ENCODE peak calls at places on chromosome 6, in four cellular contexts. O, P, F and L are unnamed samples.

GRCh38 chr6:36377594-36377993 is 9.9 kb downstream of the ETV7 start:
- DNase-seq in P (no peak), F (no peak), O (no peak), L (no peak)

GRCh38 chr6:46932941-46933340 is 11.2 kb upstream of the ADGRF5 start:
- DNase-seq in O (peak; percentile 74), P (no peak), F (no peak), L (no peak)

GRCh38 chr6:86682297-86682696 is 255.0 kb upstream of the HTR1E start:
- DNase-seq in F (no peak), P (no peak), O (no peak), L (no peak)

GRCh38 chr6:130143709-130144108 is 79.0 kb downstream of the SAMD3 start:
- DNase-seq in O (peak; percentile 36), F (no peak), P (no peak), L (no peak)

GRCh38 chr6:160261991-160262718 is 3.5 kb upstream of the SLC22A2 start:
- DNase-seq in O (peak; percentile 22), F (no peak), P (no peak), L (peak; percentile 5)

GRCh38 chr6:165008971-165009370 is 300.4 kb downstream of the C6orf118 start:
- DNase-seq in P (no peak), F (no peak), O (no peak), L (no peak)

GRCh38 chr6:6881438-6882267 is 226.1 kb upstream of the RREB1 start:
- DNase-seq in F (no peak), O (no peak), P (no peak), L (no peak)

GRCh38 chr6:150617496-150618460 is 18.1 kb downstream of the PLEKHG1 start:
- DNase-seq in F (no peak), O (peak; percentile 18), P (no peak), L (peak; percentile 74)

GRCh38 chr6:138538390-138539031 is 39.2 kb upstream of the NHSL1 start:
- DNase-seq in F (no peak), P (peak; percentile 52), O (peak; percentile 17), L (no peak)

GRCh38 chr6:80132942-80133517 is 26.6 kb downstream of the BCKDHB start:
- DNase-seq in P (no peak), O (peak; percentile 80), F (peak; percentile 70), L (peak; percentile 80)

GRCh38 chr6:43328528-43328927 is 19.9 kb upstream of the CRIP3 start:
- DNase-seq in P (peak; percentile 38), O (no peak), F (no peak), L (peak; percentile 16)

GRCh38 chr6:167150815-167151557 is 6.8 kb downstream of the GPR31 start:
- DNase-seq in O (no peak), F (no peak), P (no peak), L (no peak)

GRCh38 chr6:113854531-113855499 is 2.3 kb upstream of the MARCKS start:
- DNase-seq in P (peak; percentile 79), F (peak; percentile 90), O (peak; percentile 70), L (peak; percentile 97)

GRCh38 chr6:40788661-40789111 is 201.5 kb upstream of the LRFN2 start:
- DNase-seq in F (no peak), P (no peak), O (no peak), L (no peak)

GRCh38 chr6:16403831-16404230 is 165.4 kb downstream of the GMPR start:
- DNase-seq in O (peak; percentile 32), F (no peak), P (no peak), L (peak; percentile 12)

GRCh38 chr6:52227495-52227894 is 16.8 kb downstream of the IL17F start:
- DNase-seq in F (no peak), O (no peak), P (no peak), L (no peak)

GRCh38 chr6:39865011-39865888 is 69.0 kb downstream of the MOCS1 start:
- DNase-seq in O (peak; percentile 81), P (peak; percentile 67), F (peak; percentile 82), L (peak; percentile 84)

GRCh38 chr6:157405986-157406385 is 25.0 kb downstream of the ZDHHC14 start:
- DNase-seq in P (no peak), F (no peak), O (peak; percentile 69), L (no peak)

GRCh38 chr6:11460001-11460668 is 77.4 kb upstream of the TMEM170B start:
- DNase-seq in F (no peak), O (peak; percentile 55), P (no peak), L (peak; percentile 22)

GRCh38 chr6:152206072-152206818 is 398.8 kb downstream of the ESR1 start:
- DNase-seq in O (peak; percentile 52), P (peak; percentile 30), F (no peak), L (peak; percentile 24)

GRCh38 chr6:42367353-42368011 is 84.2 kb downstream of the TRERF1 start:
- DNase-seq in F (no peak), P (no peak), O (peak; percentile 66), L (no peak)

GRCh38 chr6:117555262-117555849 is 47.0 kb downstream of the GOPC start:
- DNase-seq in O (no peak), P (no peak), F (no peak), L (peak; percentile 17)

GRCh38 chr6:53496797-53497196 is 48.1 kb downstream of the GCLC start:
- DNase-seq in P (no peak), F (no peak), O (peak; percentile 89), L (peak; percentile 27)